ENCODE peak calls at places on chromosomes 7 and 10, in six cellular contexts. One of them, this sample, is unnamed.

GRCh38 chr10:119441151-119441821 is 101.2 kb downstream of the RGS10 start:
- DNase-seq in IMR-90: peak; percentile 79
- DNase-seq in K562: no peak
- DNase-seq in GM12878: no peak
- DNase-seq in HepG2: no peak
- DNase-seq in A549: no peak
- DNase-seq in this sample: no peak

GRCh38 chr7:113464096-113464855 is 345.9 kb upstream of the SMIM30 start:
- DNase-seq in GM12878: no peak
- DNase-seq in IMR-90: no peak
- DNase-seq in K562: no peak
- DNase-seq in HepG2: no peak
- DNase-seq in A549: no peak
- DNase-seq in this sample: no peak

GRCh38 chr10:101216207-101216607 is 13.1 kb downstream of the LBX1 start:
- DNase-seq in K562: no peak
- DNase-seq in IMR-90: no peak
- DNase-seq in HepG2: no peak
- DNase-seq in A549: no peak
- DNase-seq in GM12878: no peak
- DNase-seq in this sample: peak; percentile 26

GRCh38 chr10:73529089-73529832 is 33.4 kb upstream of the PPP3CB start:
- DNase-seq in HepG2: peak; percentile 89
- DNase-seq in IMR-90: peak; percentile 81
- DNase-seq in K562: peak; percentile 84
- DNase-seq in A549: peak; percentile 80
- DNase-seq in GM12878: peak; percentile 20
- DNase-seq in this sample: peak; percentile 75

GRCh38 chr7:91397612-91398011 is 133.4 kb downstream of the FZD1 start:
- DNase-seq in A549: no peak
- DNase-seq in GM12878: no peak
- DNase-seq in K562: no peak
- DNase-seq in IMR-90: no peak
- DNase-seq in HepG2: no peak
- DNase-seq in this sample: no peak

GRCh38 chr10:91247360-91248111 is 27.1 kb downstream of the PCGF5 start:
- DNase-seq in GM12878: no peak
- DNase-seq in IMR-90: peak; percentile 12
- DNase-seq in A549: no peak
- DNase-seq in HepG2: no peak
- DNase-seq in K562: peak; percentile 8
- DNase-seq in this sample: no peak

GRCh38 chr10:63409465-63410027 is 56.2 kb downstream of the JMJD1C start:
- DNase-seq in GM12878: no peak
- DNase-seq in HepG2: no peak
- DNase-seq in IMR-90: peak; percentile 74
- DNase-seq in A549: no peak
- DNase-seq in K562: no peak
- DNase-seq in this sample: peak; percentile 21

GRCh38 chr7:116399808-116400207 is 99.7 kb upstream of the CAV2 start:
- DNase-seq in HepG2: no peak
- DNase-seq in GM12878: no peak
- DNase-seq in A549: no peak
- DNase-seq in IMR-90: peak; percentile 64
- DNase-seq in K562: no peak
- DNase-seq in this sample: no peak

GRCh38 chr10:115321360-115321759 is 228.2 kb downstream of the ATRNL1 start:
- DNase-seq in HepG2: no peak
- DNase-seq in A549: no peak
- DNase-seq in GM12878: peak; percentile 2
- DNase-seq in K562: no peak
- DNase-seq in IMR-90: no peak
- DNase-seq in this sample: no peak

DNA sequence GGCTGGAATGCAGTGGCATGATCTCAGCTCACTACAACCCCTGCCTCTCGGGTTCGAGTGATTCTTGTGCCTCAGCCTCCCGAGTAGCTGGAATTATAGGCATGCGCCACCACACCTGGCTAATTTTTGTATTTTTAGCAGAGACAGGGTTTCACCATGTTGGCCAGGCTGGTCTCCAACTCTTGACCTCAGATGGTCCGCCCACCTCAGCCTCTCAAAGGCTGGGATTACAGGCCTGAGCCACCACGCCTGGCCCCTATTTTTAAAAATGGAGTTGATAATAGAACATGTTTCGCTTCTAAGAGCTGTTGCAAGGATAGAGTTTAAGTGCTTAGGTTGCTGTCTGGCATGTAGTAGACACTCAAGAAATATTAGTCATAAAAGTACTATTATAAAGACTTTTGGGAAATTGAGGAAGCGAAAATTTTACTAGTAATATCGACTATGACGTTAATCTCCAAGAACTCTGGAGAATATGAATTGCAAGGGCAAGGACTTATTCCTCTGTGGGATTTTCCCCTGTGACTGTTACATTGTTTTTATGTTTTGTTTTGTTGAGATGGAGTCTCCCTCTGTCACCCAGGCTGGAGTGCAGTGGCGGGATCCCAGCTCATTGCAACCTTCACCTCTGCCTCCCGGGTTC is 7.9 kb downstream of the GTF2I start:
- DNase-seq in HepG2: no peak
- DNase-seq in A549: no peak
- DNase-seq in K562: no peak
- DNase-seq in IMR-90: no peak
- DNase-seq in GM12878: no peak
- DNase-seq in this sample: no peak
- H3K4me1 ChIP-seq in HepG2: peaks cover 48% of the 10 kb centered on the region
- H3K4me1 ChIP-seq in A549: peaks cover 33% of the 10 kb centered on the region
- H3K4me1 ChIP-seq in K562: peaks cover 7% of the 10 kb centered on the region
- H3K4me1 ChIP-seq in IMR-90: peaks cover 16% of the 10 kb centered on the region
- H3K4me1 ChIP-seq in GM12878: peaks cover 22% of the 10 kb centered on the region
- H3K4me1 ChIP-seq in this sample: peaks cover 8% of the 10 kb centered on the region

DNA sequence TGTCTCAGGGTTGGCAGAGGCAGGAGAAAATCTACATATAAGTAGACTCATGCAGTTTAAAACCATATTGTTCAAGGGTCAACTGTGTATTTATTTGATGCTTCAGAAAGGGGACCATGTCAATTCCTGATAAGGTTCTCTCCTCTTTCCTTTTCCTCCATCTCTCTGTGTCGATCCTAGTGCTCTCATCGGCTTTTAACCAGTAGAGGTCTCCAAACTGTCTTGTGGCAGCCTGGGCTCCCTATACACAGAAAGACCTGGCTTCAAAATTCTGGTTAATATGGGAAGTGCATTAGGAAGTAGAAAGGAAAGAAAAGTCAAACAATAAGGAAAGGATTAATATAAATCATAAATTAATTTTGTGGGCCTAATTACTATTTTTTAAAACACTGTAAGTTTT is 304.4 kb upstream of the C7orf33 start:
- DNase-seq in HepG2: peak; percentile 44
- DNase-seq in K562: peak; percentile 32
- DNase-seq in A549: peak; percentile 20
- DNase-seq in GM12878: no peak
- DNase-seq in IMR-90: no peak
- DNase-seq in this sample: peak; percentile 65
- TF ChIP-seq USF2 in HepG2: no peak
- TF ChIP-seq USF2 in K562: no peak
- TF ChIP-seq USF2 in A549: no peak
- TF ChIP-seq USF2 in GM12878: no peak
- TF ChIP-seq USF2 in IMR-90: no peak
- TF ChIP-seq USF2 in this sample: no peak

GRCh38 chr10:67790534-67791408 is 47.2 kb downstream of the DNAJC12 start:
- DNase-seq in IMR-90: peak; percentile 29
- DNase-seq in HepG2: no peak
- DNase-seq in GM12878: no peak
- DNase-seq in A549: peak; percentile 55
- DNase-seq in K562: no peak
- DNase-seq in this sample: no peak
- H3K4me1 ChIP-seq in IMR-90: peaks cover 2% of the 10 kb centered on the region
- H3K4me1 ChIP-seq in HepG2: peaks cover 37% of the 10 kb centered on the region
- H3K4me1 ChIP-seq in GM12878: peaks cover 4% of the 10 kb centered on the region
- H3K4me1 ChIP-seq in A549: peaks cover 41% of the 10 kb centered on the region
- H3K4me1 ChIP-seq in K562: peaks cover 21% of the 10 kb centered on the region
- H3K4me1 ChIP-seq in this sample: peaks cover 18% of the 10 kb centered on the region

GRCh38 chr7:5693529-5693928 is 87.9 kb downstream of the RNF216 start:
- DNase-seq in GM12878: peak; percentile 89
- DNase-seq in IMR-90: peak; percentile 76
- DNase-seq in K562: no peak
- DNase-seq in HepG2: peak; percentile 16
- DNase-seq in A549: peak; percentile 67
- DNase-seq in this sample: no peak
- TF ChIP-seq USF2 in GM12878: no peak
- TF ChIP-seq USF2 in IMR-90: no peak
- TF ChIP-seq USF2 in K562: no peak
- TF ChIP-seq USF2 in HepG2: no peak
- TF ChIP-seq USF2 in A549: no peak
- TF ChIP-seq USF2 in this sample: no peak

DNA sequence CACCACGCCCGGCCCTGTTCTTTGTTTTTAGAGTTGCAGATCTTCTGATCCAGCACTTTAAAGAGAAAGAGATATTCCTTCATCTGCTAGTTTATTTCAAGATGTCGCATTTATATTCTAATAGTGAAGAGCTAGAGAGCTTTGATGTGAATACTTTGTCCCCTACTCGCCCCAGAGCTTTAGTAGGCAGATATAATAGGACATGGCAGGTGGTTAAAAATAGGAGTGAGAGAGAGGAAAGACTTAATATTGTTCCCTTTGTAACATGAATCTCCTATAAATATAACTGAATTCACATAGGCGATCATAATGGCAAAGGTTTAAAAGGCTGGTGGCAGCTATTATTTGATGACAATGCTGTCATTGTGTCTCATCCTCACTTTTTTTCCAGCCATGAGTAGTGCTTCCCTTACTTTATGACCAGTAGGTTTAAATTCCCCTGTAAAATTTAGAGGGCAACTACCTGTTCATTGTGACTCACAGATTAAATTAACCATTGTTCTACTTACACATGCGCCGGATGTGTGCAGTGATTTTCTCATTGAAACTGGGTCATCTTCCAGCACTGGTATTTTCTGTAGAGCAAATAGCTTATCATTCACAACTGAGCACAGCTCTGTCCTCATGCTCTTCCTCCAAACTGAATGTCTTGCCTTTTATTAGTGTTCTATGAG is 906.7 kb upstream of the CELF2 start:
- DNase-seq in IMR-90: no peak
- DNase-seq in A549: no peak
- DNase-seq in GM12878: no peak
- DNase-seq in K562: no peak
- DNase-seq in HepG2: no peak
- DNase-seq in this sample: no peak
- H3K4me1 ChIP-seq in IMR-90: no peaks in the 10 kb centered on the region
- H3K4me1 ChIP-seq in A549: no peaks in the 10 kb centered on the region
- H3K4me1 ChIP-seq in GM12878: no peaks in the 10 kb centered on the region
- H3K4me1 ChIP-seq in K562: no peaks in the 10 kb centered on the region
- H3K4me1 ChIP-seq in HepG2: no peaks in the 10 kb centered on the region
- H3K4me1 ChIP-seq in this sample: no peaks in the 10 kb centered on the region

This sample was measured in SK-N-SH.